ENCODE peak calls at places on chromosomes 2 and 18, in four cellular contexts. One of them, this sample, is unnamed. For H3K4me1 and H3K9me3, the result is how much of the 10 kb centered on the place peaks cover.

GRCh38 chr2:109736177-109736827 is 57.8 kb upstream of the RGPD5 start:
- DNase-seq in Peyer's patch: peak
- DNase-seq in neural progenitor cell: peak
- DNase-seq in astrocyte: peak
- DNase-seq in this sample: peak

GRCh38 chr18:24490545-24490944 is 30.1 kb downstream of the HRH4 start:
- DNase-seq in astrocyte: no peak
- DNase-seq in Peyer's patch: no peak
- DNase-seq in neural progenitor cell: no peak
- DNase-seq in this sample: no peak

GRCh38 chr2:151071382-151071781 is 190.3 kb downstream of the RBM43 start:
- DNase-seq in neural progenitor cell: peak
- DNase-seq in astrocyte: peak
- DNase-seq in Peyer's patch: no peak
- DNase-seq in this sample: peak

GRCh38 chr2:166068981-166069380 is 58.8 kb downstream of the SCN1A start:
- DNase-seq in Peyer's patch: no peak
- DNase-seq in astrocyte: peak
- DNase-seq in neural progenitor cell: no peak
- DNase-seq in this sample: no peak

GRCh38 chr2:182504903-182505302 is 78.1 kb upstream of the PDE1A start:
- DNase-seq in Peyer's patch: no peak
- DNase-seq in neural progenitor cell: no peak
- DNase-seq in astrocyte: peak
- DNase-seq in this sample: no peak

GRCh38 chr2:98518106-98518505 is 73.4 kb downstream of the INPP4A start:
- DNase-seq in Peyer's patch: no peak
- DNase-seq in astrocyte: no peak
- DNase-seq in neural progenitor cell: peak
- DNase-seq in this sample: no peak

GRCh38 chr2:134897932-134898331 is 20.7 kb upstream of the CCNT2 start:
- DNase-seq in astrocyte: no peak
- DNase-seq in neural progenitor cell: no peak
- DNase-seq in Peyer's patch: no peak
- DNase-seq in this sample: no peak

GRCh38 chr2:29443627-29444026 is 328.4 kb downstream of the CLIP4 start:
- DNase-seq in neural progenitor cell: no peak
- DNase-seq in Peyer's patch: no peak
- DNase-seq in astrocyte: no peak
- DNase-seq in this sample: no peak

GRCh38 chr18:36808681-36809080 is 20.1 kb downstream of the TPGS2 start:
- DNase-seq in astrocyte: peak
- DNase-seq in Peyer's patch: no peak
- DNase-seq in neural progenitor cell: no peak
- DNase-seq in this sample: no peak

GRCh38 chr2:158754303-158754611 is 40.9 kb upstream of the DAPL1 start:
- DNase-seq in Peyer's patch: no peak
- DNase-seq in astrocyte: no peak
- DNase-seq in neural progenitor cell: no peak
- DNase-seq in this sample: no peak

GRCh38 chr2:112577756-112578155 is 6.7 kb upstream of the CHCHD5 start:
- DNase-seq in Peyer's patch: no peak
- DNase-seq in neural progenitor cell: peak
- DNase-seq in astrocyte: peak
- DNase-seq in this sample: no peak

GRCh38 chr2:35538796-35539195 is 816.8 kb upstream of the CRIM1 start:
- DNase-seq in neural progenitor cell: no peak
- DNase-seq in Peyer's patch: no peak
- DNase-seq in astrocyte: peak
- DNase-seq in this sample: no peak

GRCh38 chr18:9069482-9070059 is 32.9 kb upstream of the NDUFV2 start:
- DNase-seq in Peyer's patch: no peak
- DNase-seq in neural progenitor cell: no peak
- DNase-seq in astrocyte: no peak
- DNase-seq in this sample: no peak

DNA sequence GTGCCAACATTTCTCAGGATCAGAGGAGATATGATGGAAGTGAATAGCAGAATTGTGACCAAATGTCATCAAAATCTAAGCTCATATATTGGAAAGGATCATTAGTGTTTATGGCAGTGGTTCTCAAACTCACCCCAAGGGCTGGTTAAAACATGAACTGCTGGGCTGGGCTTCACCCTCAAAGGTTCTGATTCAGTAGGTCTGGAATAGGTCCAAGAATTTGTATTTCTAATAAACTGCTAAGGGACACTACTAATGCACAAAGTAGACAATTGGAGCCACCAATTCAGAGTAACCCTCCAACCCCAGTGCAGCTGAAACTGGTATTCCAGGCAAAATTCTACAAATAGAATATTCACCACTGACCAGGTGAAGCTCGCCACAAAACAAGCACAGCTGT is 317.9 kb upstream of the UBE2E3 start:
- DNase-seq in astrocyte: no peak
- DNase-seq in neural progenitor cell: no peak
- DNase-seq in Peyer's patch: no peak
- DNase-seq in this sample: no peak
- H3K4me1 ChIP-seq in astrocyte: under half
- H3K4me1 ChIP-seq in neural progenitor cell: under half
- H3K4me1 ChIP-seq in Peyer's patch: under half
- H3K4me1 ChIP-seq in this sample: under half

DNA sequence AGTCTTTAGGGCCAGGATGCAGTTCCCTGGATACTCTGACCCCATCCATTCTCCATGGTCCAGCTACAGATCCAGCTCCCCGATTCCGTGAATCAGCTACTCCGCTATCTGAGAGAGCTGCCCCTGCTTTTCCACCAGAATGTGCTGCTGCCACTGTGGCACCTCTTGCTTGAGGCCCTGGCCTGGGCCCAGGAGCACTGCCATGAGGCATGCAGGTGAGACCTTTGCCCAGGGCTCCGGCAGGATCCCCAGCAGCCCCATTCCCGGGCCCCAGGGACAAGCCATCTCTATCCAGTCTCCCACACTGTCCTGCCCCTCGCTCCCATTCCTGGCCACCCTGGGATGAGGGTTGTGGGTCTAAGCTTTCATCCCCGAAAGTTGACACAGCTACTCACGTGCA is 7.5 kb downstream of the TMEM214 start:
- DNase-seq in neural progenitor cell: no peak
- DNase-seq in astrocyte: no peak
- DNase-seq in Peyer's patch: peak
- DNase-seq in this sample: no peak
- H3K4me3 ChIP-seq in neural progenitor cell: no peak
- H3K4me3 ChIP-seq in astrocyte: no peak
- H3K4me3 ChIP-seq in Peyer's patch: no peak
- H3K4me3 ChIP-seq in this sample: no peak

DNA sequence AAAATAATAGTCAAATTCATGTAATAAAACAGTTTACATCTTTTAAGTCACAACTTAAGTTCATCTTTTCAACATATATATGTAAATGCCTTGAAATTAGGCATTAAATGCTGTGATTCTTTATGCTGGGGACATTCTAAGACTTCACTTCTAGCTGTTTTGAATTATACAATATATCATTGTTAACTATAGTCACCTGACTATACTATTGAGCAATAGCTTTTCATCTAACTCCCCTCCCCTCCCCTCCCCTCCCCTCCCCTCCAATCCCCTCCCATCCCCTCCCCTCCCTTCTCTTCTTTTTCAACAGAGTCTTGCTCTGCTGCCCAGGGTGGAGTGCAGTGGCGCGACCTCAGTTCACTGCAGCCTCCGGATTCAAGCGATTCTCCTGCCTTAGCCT is 16.2 kb downstream of the GALNT1 start:
- DNase-seq in neural progenitor cell: no peak
- DNase-seq in Peyer's patch: no peak
- DNase-seq in astrocyte: no peak
- DNase-seq in this sample: no peak
- H3K9me3 ChIP-seq in neural progenitor cell: under half
- H3K9me3 ChIP-seq in Peyer's patch: under half
- H3K9me3 ChIP-seq in astrocyte: under half
- H3K9me3 ChIP-seq in this sample: under half

DNA sequence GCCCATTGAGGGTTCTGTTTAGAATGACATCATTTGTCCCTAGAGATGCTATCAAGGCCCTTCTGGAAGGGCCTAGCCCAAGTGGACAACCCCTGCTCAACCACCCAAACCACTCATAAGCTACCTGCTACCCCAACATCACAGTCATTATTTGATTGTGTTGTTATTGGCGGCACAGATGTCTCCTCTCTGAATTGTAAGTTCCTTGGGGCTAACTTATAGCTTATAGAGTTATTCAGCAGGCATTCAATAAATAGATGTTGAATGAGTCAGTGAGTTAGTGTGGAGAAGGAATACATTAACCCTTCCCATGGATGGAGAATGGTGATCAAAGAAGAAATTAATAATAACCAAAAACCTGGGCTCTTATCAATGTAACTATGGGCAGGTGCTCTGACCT is 80.0 kb downstream of the ACAA2 start:
- DNase-seq in neural progenitor cell: no peak
- DNase-seq in Peyer's patch: no peak
- DNase-seq in astrocyte: peak
- DNase-seq in this sample: peak
- H3K4me1 ChIP-seq in neural progenitor cell: under half
- H3K4me1 ChIP-seq in Peyer's patch: under half
- H3K4me1 ChIP-seq in astrocyte: under half
- H3K4me1 ChIP-seq in this sample: under half

GRCh38 chr2:197846789-197847188 is 42.4 kb downstream of the PLCL1 start:
- DNase-seq in neural progenitor cell: no peak
- DNase-seq in astrocyte: peak
- DNase-seq in Peyer's patch: no peak
- DNase-seq in this sample: no peak
- H3K4me3 ChIP-seq in neural progenitor cell: no peak
- H3K4me3 ChIP-seq in astrocyte: no peak
- H3K4me3 ChIP-seq in Peyer's patch: no peak
- H3K4me3 ChIP-seq in this sample: no peak